ENCODE peak calls at places on chromosomes 2 and 18, in eight cellular contexts. I is NB4, C is fibroblast of lung, N is Calu3, U is Panc1, O is lower lobe of right lung, D is ovary, Q is right lobe of liver. S is an unnamed sample.

GRCh38 chr2:80499095-80499494 is 194.5 kb upstream of the LRRTM1 start:
- DNase-seq in D (no peak), I (peak; percentile 39), N (no peak), U (no peak), Q (no peak), O (no peak), C (peak; percentile 76), S (peak; percentile 39)

GRCh38 chr2:150076281-150076680 is 411.2 kb downstream of the RND3 start:
- DNase-seq in C (peak; percentile 38), N (no peak), D (no peak), I (no peak), Q (no peak), O (no peak), U (no peak), S (peak; percentile 67)

GRCh38 chr2:160252278-160252887 is 52.3 kb upstream of the ITGB6 start:
- DNase-seq in C (peak; percentile 58), U (no peak), D (no peak), Q (no peak), I (peak; percentile 57), O (no peak), N (no peak), S (peak; percentile 68)

GRCh38 chr18:79400591-79401381 is 5.1 kb downstream of the NFATC1 start:
- DNase-seq in Q (peak; percentile 57), I (no peak), C (no peak), U (no peak), N (no peak), D (no peak), O (peak; percentile 51), S (no peak)

GRCh38 chr18:62844850-62845643 is 129.7 kb downstream of the PHLPP1 start:
- DNase-seq in I (no peak), D (no peak), O (no peak), N (no peak), C (no peak), U (no peak), Q (no peak), S (no peak)

GRCh38 chr18:4433762-4434161 is 21.3 kb downstream of the DLGAP1 start:
- DNase-seq in N (no peak), C (peak; percentile 6), I (no peak), D (no peak), U (no peak), Q (no peak), O (no peak), S (peak; percentile 80)

GRCh38 chr2:121897335-121897970 is 142.0 kb downstream of the TSN start:
- DNase-seq in D (no peak), N (peak; percentile 53), C (peak; percentile 13), O (no peak), U (no peak), Q (no peak), I (peak; percentile 62), S (no peak)

GRCh38 chr2:17257194-17257909 is 260.9 kb downstream of the RAD51AP2 start:
- DNase-seq in C (peak; percentile 10), I (no peak), O (no peak), U (no peak), N (no peak), Q (no peak), D (no peak), S (peak; percentile 26)

GRCh38 chr18:26771524-26771923 is 94.0 kb downstream of the AQP4 start:
- DNase-seq in U (peak; percentile 5), C (no peak), I (peak; percentile 50), O (no peak), Q (no peak), N (peak; percentile 35), D (no peak), S (no peak)

GRCh38 chr18:47929681-47930085 is 776 bp downstream of the SMAD2 start:
- DNase-seq in O (no peak), I (no peak), C (peak; percentile 61), D (no peak), Q (no peak), N (no peak), U (no peak), S (no peak)

GRCh38 chr2:66121946-66122345 is 313.0 kb upstream of the MEIS1 start:
- DNase-seq in Q (no peak), N (no peak), C (no peak), O (no peak), D (no peak), I (no peak), U (no peak), S (no peak)

DNA sequence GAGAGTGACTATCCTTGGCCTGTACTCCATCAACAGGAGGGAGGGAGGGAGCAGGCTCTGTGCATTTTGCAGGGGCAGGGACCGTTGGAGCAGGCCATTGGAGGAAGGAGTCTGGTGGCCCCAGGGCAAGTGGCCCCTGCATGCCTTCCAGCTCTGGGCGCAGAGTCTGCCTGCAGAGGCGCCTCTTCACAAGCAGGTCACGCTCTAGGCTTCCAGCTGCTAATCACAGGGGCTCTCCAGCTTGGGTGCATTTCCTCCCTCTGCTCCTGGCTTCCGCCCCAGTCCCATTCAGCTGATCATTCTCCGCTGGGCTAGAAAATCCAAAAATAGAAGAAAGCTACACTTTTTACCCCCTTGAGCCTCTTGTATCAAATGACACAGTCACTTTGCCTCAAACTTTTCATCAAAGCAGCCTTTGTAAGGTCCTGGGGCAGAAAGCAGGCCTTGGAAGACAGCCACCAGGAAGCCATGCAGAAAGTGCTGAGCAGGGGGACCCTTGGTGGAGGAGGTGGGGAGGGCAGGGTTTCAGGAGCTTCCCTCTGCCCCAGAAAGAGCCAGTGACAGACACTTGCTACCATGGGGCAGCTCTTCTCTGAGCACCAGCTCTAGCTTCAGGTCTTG is 11.3 kb downstream of the TMEM247 start:
- DNase-seq in C (peak; percentile 70), U (no peak), I (no peak), Q (peak; percentile 63), N (peak; percentile 30), O (no peak), D (peak; percentile 62), S (peak; percentile 9)
- TF ChIP-seq CTCF in C (no peak), U (no peak), I (no peak), Q (no peak), N (no peak), O (no peak), D (no peak), S (no peak)

DNA sequence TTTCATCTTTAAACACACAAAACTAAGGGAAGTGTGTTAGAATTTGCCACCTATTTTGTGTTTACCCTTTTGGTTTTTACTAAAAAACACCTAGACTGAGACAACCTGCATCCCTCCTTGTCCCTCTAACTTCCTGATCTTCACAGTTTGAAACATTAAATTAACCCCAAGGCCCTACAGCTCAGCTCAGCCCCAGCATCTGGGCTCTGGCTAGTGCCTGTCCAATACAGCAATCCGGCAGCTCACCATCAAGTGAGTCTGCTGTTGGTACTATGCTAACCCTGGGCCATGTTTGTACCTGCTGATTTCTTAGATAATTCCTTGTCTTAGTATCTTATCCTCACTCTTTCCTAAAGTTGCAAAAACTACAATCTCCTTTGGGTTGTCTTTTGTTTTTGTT is 162.4 kb downstream of the DSEL start:
- DNase-seq in N (no peak), I (no peak), C (no peak), U (no peak), D (no peak), O (no peak), Q (no peak), S (no peak)
- TF ChIP-seq CTCF in N (no peak), I (no peak), C (no peak), U (no peak), D (no peak), O (no peak), Q (no peak), S (no peak)

GRCh38 chr2:238277695-238278094 is 10.7 kb downstream of the PER2 start:
- DNase-seq in O (peak; percentile 43), U (no peak), D (no peak), N (no peak), C (no peak), I (no peak), Q (peak; percentile 27), S (no peak)
- TF ChIP-seq CTCF in O (no peak), U (no peak), D (no peak), N (peak; percentile 23), C (no peak), I (no peak), Q (no peak), S (peak; percentile 24)

GRCh38 chr2:39510087-39510486 is 73.0 kb upstream of the MAP4K3 start:
- DNase-seq in N (no peak), C (no peak), D (no peak), I (no peak), U (no peak), Q (no peak), O (no peak), S (no peak)
- TF ChIP-seq CTCF in N (no peak), C (no peak), D (no peak), I (no peak), U (no peak), Q (no peak), O (no peak), S (no peak)

DNA sequence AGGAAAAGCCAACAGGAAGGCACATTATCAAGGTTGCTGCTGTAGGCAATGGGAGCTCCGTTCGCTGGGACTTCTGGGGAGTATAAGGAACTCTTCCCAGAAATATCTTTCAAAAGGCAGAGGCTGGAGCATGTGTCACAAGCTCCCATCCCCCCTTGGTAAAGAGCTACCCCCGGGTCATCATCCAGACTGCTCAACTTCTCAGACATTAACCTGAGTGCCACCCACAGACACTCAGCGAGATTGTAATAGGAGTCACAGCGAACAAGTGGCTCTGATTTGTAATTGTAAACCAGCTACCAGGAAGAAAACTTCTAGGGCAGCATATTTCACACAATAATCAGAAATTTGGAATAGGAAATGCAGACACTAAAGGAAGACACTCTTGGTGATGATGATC is 290.2 kb upstream of the PARD3B start:
- DNase-seq in I (no peak), C (no peak), N (no peak), U (no peak), O (no peak), Q (no peak), D (no peak), S (no peak)
- TF ChIP-seq CTCF in I (no peak), C (no peak), N (no peak), U (no peak), O (no peak), Q (no peak), D (no peak), S (no peak)

S was measured in astrocyte of the spinal cord.